ENCODE peak calls at places on chromosome 9, in eight cellular contexts. T is cardiac muscle cell, C is IMR-90, K is WTC11, E is GM20000, Z is nephron progenitor cell, H is gastrocnemius medialis, X is kidney. F is an unnamed sample.

GRCh38 chr9:20728493-20729220 is 44.6 kb downstream of the FOCAD start:
- DNase-seq in T (peak; percentile 74), K (no peak), C (peak; percentile 35), X (no peak), E (no peak), H (no peak), Z (no peak), F (no peak)

GRCh38 chr9:15142903-15143534 is 164.0 kb downstream of the TTC39B start:
- DNase-seq in Z (peak; percentile 19), C (peak; percentile 70), E (peak; percentile 51), X (no peak), H (no peak), T (peak; percentile 73), K (no peak), F (peak; percentile 28)

GRCh38 chr9:16925426-16925825 is 55.0 kb upstream of the BNC2 start:
- DNase-seq in H (no peak), Z (no peak), T (peak; percentile 25), K (no peak), C (peak; percentile 63), X (no peak), E (no peak), F (no peak)

GRCh38 chr9:136981588-136982231 is 1.1 kb upstream of the LCNL1 start:
- DNase-seq in T (peak; percentile 36), E (no peak), K (no peak), Z (peak; percentile 7), H (no peak), C (no peak), X (peak; percentile 87), F (peak; percentile 73)

GRCh38 chr9:98380065-98380681 is 124.7 kb upstream of the TBC1D2 start:
- DNase-seq in K (peak; percentile 31), E (peak; percentile 22), X (peak; percentile 71), T (peak; percentile 61), Z (peak; percentile 29), C (peak; percentile 65), H (no peak), F (peak; percentile 40)

GRCh38 chr9:85425153-85425611 is 316.6 kb downstream of the AGTPBP1 start:
- DNase-seq in E (peak; percentile 63), H (no peak), T (peak; percentile 64), C (no peak), Z (peak; percentile 86), K (peak; percentile 93), X (peak; percentile 83), F (peak; percentile 82)

GRCh38 chr9:136728548-136729123 is 14.1 kb downstream of the LCN10 start:
- DNase-seq in Z (peak; percentile 67), K (peak; percentile 60), X (peak; percentile 89), E (peak; percentile 64), H (no peak), C (peak; percentile 29), T (peak; percentile 59), F (peak; percentile 52)

GRCh38 chr9:133148351-133149129 is 15.2 kb downstream of the GBGT1 start:
- DNase-seq in K (no peak), T (peak; percentile 46), H (peak; percentile 52), E (peak; percentile 53), X (peak; percentile 91), Z (peak; percentile 40), C (peak; percentile 38), F (peak; percentile 48)

GRCh38 chr9:82543726-82544125 is 519.2 kb downstream of the RASEF start:
- DNase-seq in E (no peak), X (no peak), T (no peak), C (no peak), H (no peak), K (no peak), Z (no peak), F (no peak)

GRCh38 chr9:81113408-81114124 is 575.8 kb downstream of the TLE1 start:
- DNase-seq in E (no peak), K (no peak), Z (no peak), C (no peak), X (no peak), T (no peak), H (no peak), F (no peak)

GRCh38 chr9:76628155-76628554 is 136.1 kb upstream of the PCA3 start:
- DNase-seq in C (no peak), H (no peak), E (no peak), Z (no peak), T (no peak), X (no peak), K (no peak), F (no peak)

GRCh38 chr9:83444110-83444509 is 94.1 kb downstream of the FRMD3 start:
- DNase-seq in K (no peak), X (peak; percentile 75), C (no peak), T (peak; percentile 72), H (no peak), Z (no peak), E (no peak), F (peak; percentile 75)

GRCh38 chr9:21873540-21874221 is 71.2 kb downstream of the MTAP start:
- DNase-seq in T (peak; percentile 68), E (no peak), K (no peak), Z (no peak), X (no peak), H (no peak), C (peak; percentile 49), F (no peak)

GRCh38 chr9:90311811-90312210 is 330.8 kb downstream of the DIRAS2 start:
- DNase-seq in K (no peak), E (no peak), C (no peak), X (no peak), Z (no peak), H (no peak), T (no peak), F (no peak)

GRCh38 chr9:38643456-38644173 is 23.2 kb upstream of the ANKRD18A start:
- DNase-seq in T (no peak), H (no peak), Z (no peak), C (no peak), E (no peak), X (no peak), K (no peak), F (no peak)

GRCh38 chr9:4223434-4223833 is 76.4 kb downstream of the GLIS3 start:
- DNase-seq in H (no peak), T (no peak), C (no peak), E (no peak), K (no peak), X (no peak), Z (no peak), F (no peak)
- TF ChIP-seq CTCF in H (no peak), T (no peak), C (no peak), E (no peak), K (no peak), X (no peak), Z (no peak), F (no peak)

GRCh38 chr9:129885670-129886106 is 50.4 kb downstream of the USP20 start:
- DNase-seq in E (peak; percentile 78), H (peak; percentile 82), C (peak; percentile 89), X (peak; percentile 97), T (peak; percentile 96), Z (peak; percentile 90), K (peak; percentile 91), F (peak; percentile 94)

GRCh38 chr9:129886226-129887174 is 51.2 kb downstream of the USP20 start:
- DNase-seq in X (peak; percentile 76), H (no peak), C (no peak), K (no peak), E (no peak), Z (no peak), T (peak; percentile 30), F (no peak)

GRCh38 chr9:129888085-129888808 is 53.0 kb downstream of the USP20 start:
- DNase-seq in T (no peak), Z (no peak), E (peak; percentile 84), K (no peak), X (peak; percentile 88), C (no peak), H (peak; percentile 39), F (no peak)

GRCh38 chr9:129888809-129889460 is 53.7 kb downstream of the USP20 start:
- DNase-seq in X (no peak), Z (no peak), H (no peak), C (no peak), K (no peak), T (no peak), E (peak; percentile 69), F (no peak)

DNA sequence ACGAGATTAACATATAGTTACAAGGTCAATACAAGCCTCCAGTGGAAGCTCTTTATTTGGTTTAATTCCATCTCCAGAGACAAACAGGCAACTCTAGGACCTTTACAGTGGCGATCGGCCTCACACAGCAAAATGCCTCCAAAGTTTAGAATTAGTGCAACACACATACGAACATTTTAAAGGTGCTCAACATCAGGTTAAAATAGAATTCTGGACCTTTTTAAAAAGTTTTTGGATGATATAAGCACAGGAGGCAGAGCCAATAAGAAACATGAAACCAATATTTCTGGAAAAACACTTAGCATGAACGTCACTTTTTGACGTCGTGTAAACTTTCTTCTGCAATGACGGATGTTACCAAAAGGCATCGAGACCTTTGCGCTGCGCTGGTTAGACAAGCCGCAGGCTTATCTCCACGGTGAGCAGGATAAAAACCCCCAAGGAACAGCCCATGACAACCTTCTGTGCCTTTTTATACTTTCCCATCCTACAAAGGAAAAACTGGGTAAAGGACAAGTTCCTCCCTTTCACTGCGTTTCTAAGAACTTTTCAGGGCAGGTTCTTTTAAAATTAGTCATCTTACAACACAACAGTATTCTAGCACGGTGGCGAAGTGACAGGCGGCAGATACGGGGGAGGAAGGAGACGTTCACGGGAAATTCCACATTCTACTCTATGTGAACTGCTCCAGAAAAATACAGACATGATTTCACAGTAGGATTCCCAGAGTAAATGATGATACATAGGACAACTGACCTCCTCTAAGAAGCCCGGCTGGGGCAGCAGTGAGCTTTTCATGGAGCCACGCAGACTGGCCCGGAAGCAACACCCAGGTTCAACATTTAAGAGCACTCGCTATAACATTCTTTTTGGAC is 52.2 kb downstream of the USP20 start:
- DNase-seq in H (no peak), K (no peak), Z (no peak), E (no peak), X (no peak), C (peak; percentile 81), T (peak; percentile 74), F (no peak)
- TF ChIP-seq CTCF in H (no peak), K (no peak), Z (no peak), E (peak; percentile 0), X (no peak), C (peak; percentile 48), T (peak; percentile 53), F (no peak)

GRCh38 chr9:128454991-128455390 is 815 bp upstream of the ODF2 start:
- DNase-seq in X (no peak), E (no peak), Z (no peak), H (no peak), C (no peak), T (no peak), K (no peak), F (no peak)

GRCh38 chr9:128455849-128456612 is at the start of gene ODF2:
- DNase-seq in Z (peak; percentile 99), X (peak; percentile 99), K (peak; percentile 99), E (peak; percentile 99), T (peak; percentile 97), C (peak; percentile 92), H (peak; percentile 95), F (peak; percentile 100)

GRCh38 chr9:128459011-128459410 is 3.2 kb downstream of the ODF2 start:
- DNase-seq in K (no peak), Z (no peak), H (no peak), T (no peak), C (no peak), E (no peak), X (no peak), F (no peak)

GRCh38 chr9:128457207-128457606 is 1.4 kb downstream of the ODF2 start:
- DNase-seq in E (no peak), X (no peak), T (no peak), Z (peak; percentile 23), H (no peak), K (peak; percentile 38), C (no peak), F (no peak)

GRCh38 chr9:128456613-128457061 is 831 bp downstream of the ODF2 start:
- DNase-seq in T (peak; percentile 76), X (peak; percentile 87), E (peak; percentile 96), H (peak; percentile 43), K (peak; percentile 68), Z (peak; percentile 72), C (peak; percentile 58), F (peak; percentile 85)
- TF ChIP-seq CTCF in T (no peak), X (no peak), E (no peak), H (no peak), K (no peak), Z (no peak), C (no peak), F (no peak)

GRCh38 chr9:114156658-114157421 is 1.5 kb downstream of the COL27A1 start:
- DNase-seq in T (peak; percentile 89), Z (peak; percentile 63), C (peak; percentile 84), X (peak; percentile 91), H (no peak), K (peak; percentile 53), E (no peak), F (peak; percentile 48)
- TF ChIP-seq CTCF in T (peak; percentile 25), Z (no peak), C (peak; percentile 34), X (peak; percentile 20), H (no peak), K (no peak), E (no peak), F (no peak)

F was measured in BE2C.